ENCODE peak calls at places on chromosomes 11 and 22, in nine cellular contexts. V, N, A, S, O, T, Y, L and H are unnamed samples. For H3K4me1, the result is how much of the 10 kb centered on the place peaks cover.

GRCh38 chr11:36361901-36362391 is 65.9 kb downstream of the PRR5L start:
- DNase-seq in L (no peak), Y (no peak), V (no peak), O (no peak), N (no peak), T (no peak), A (peak), S (peak), H (no peak)

GRCh38 chr11:118605116-118605867 is 2.1 kb upstream of the PHLDB1 start:
- DNase-seq in V (peak), Y (peak), T (peak), N (peak), A (no peak), L (peak), O (no peak), S (no peak), H (no peak)

GRCh38 chr11:65850217-65851082 is 7.5 kb downstream of the CFL1 start:
- DNase-seq in S (no peak), L (no peak), A (peak), N (no peak), T (peak), O (no peak), V (no peak), Y (no peak), H (no peak)

GRCh38 chr11:43992834-43993637 is 50.6 kb downstream of the C11orf96 start:
- DNase-seq in S (no peak), Y (peak), N (no peak), V (no peak), L (peak), O (no peak), T (no peak), A (no peak), H (no peak)

GRCh38 chr11:61254403-61255025 is 13.5 kb downstream of the PGA5 start:
- DNase-seq in O (peak), N (peak), S (peak), V (no peak), L (peak), A (no peak), Y (peak), T (peak), H (peak)

GRCh38 chr22:39208013-39208680 is 36.6 kb downstream of the PDGFB start:
- DNase-seq in L (peak), S (no peak), A (no peak), V (no peak), N (no peak), O (no peak), T (no peak), Y (no peak), H (peak)

GRCh38 chr22:48251629-48252028 is 1489.2 kb downstream of the TBC1D22A start:
- DNase-seq in S (no peak), L (peak), A (no peak), O (no peak), T (no peak), V (no peak), Y (no peak), N (no peak), H (no peak)

GRCh38 chr11:9838229-9838628 is 174.4 kb downstream of the SWAP70 start:
- DNase-seq in Y (no peak), A (peak), N (no peak), V (no peak), L (no peak), S (no peak), T (no peak), O (no peak), H (no peak)

GRCh38 chr11:120153221-120153620 is 15.3 kb upstream of the TRIM29 start:
- DNase-seq in Y (no peak), N (no peak), O (no peak), L (no peak), V (no peak), A (peak), T (no peak), S (no peak), H (no peak)

GRCh38 chr11:72721689-72722049 is 30.5 kb downstream of the ARAP1 start:
- DNase-seq in N (no peak), O (no peak), Y (peak), S (no peak), L (peak), V (no peak), T (no peak), A (no peak), H (peak)

GRCh38 chr11:15770798-15771414 is 585.4 kb downstream of the SOX6 start:
- DNase-seq in A (no peak), S (peak), V (no peak), O (no peak), N (peak), T (no peak), L (no peak), Y (peak), H (no peak)

GRCh38 chr22:40525250-40525884 is 111.2 kb downstream of the MRTFA start:
- DNase-seq in T (no peak), A (no peak), L (peak), S (peak), Y (peak), V (no peak), O (peak), N (peak), H (no peak)

GRCh38 chr11:58576792-58577440 is 1.3 kb upstream of the LPXN start:
- DNase-seq in O (no peak), V (no peak), Y (no peak), S (peak), T (peak), A (peak), N (no peak), L (no peak), H (no peak)

GRCh38 chr11:46426233-46426991 is 34.8 kb upstream of the CHRM4 start:
- DNase-seq in Y (no peak), L (no peak), O (no peak), N (no peak), A (no peak), T (no peak), V (no peak), S (no peak), H (no peak)

GRCh38 chr22:22547692-22548348 is 11.2 kb downstream of the PRAME start:
- DNase-seq in V (no peak), N (no peak), S (no peak), Y (no peak), O (no peak), L (no peak), A (no peak), T (no peak), H (no peak)

GRCh38 chr11:61533401-61533800 is 24.9 kb downstream of the LRRC10B start:
- DNase-seq in T (no peak), S (no peak), V (no peak), L (no peak), Y (no peak), O (no peak), A (no peak), N (no peak), H (no peak)

GRCh38 chr11:77046060-77046501 is 11.9 kb downstream of the B3GNT6 start:
- DNase-seq in N (peak), V (no peak), Y (no peak), T (peak), S (peak), L (no peak), O (peak), A (no peak), H (no peak)

GRCh38 chr22:37121887-37122591 is 12.5 kb upstream of the TMPRSS6 start:
- DNase-seq in V (no peak), T (peak), A (peak), S (peak), N (no peak), L (peak), O (no peak), Y (no peak), H (no peak)

GRCh38 chr11:45165806-45166603 is 19.6 kb downstream of the PRDM11 start:
- DNase-seq in O (no peak), V (no peak), S (no peak), T (no peak), Y (no peak), A (no peak), N (no peak), L (peak), H (no peak)

GRCh38 chr11:87628161-87628560 is 547.1 kb downstream of the RAB38 start:
- DNase-seq in Y (no peak), A (no peak), T (no peak), N (no peak), O (no peak), S (no peak), L (no peak), V (no peak), H (no peak)

GRCh38 chr22:39254122-39254521 is 9.3 kb upstream of the PDGFB start:
- DNase-seq in A (no peak), N (no peak), T (peak), L (no peak), Y (no peak), V (no peak), S (no peak), O (no peak), H (no peak)

GRCh38 chr11:68750197-68750987 is 928 bp downstream of the TESMIN start:
- DNase-seq in O (peak), V (no peak), Y (no peak), L (peak), T (no peak), N (no peak), S (no peak), A (no peak), H (no peak)

GRCh38 chr22:47067331-47067890 is 305.0 kb downstream of the TBC1D22A start:
- DNase-seq in L (peak), Y (peak), N (no peak), T (no peak), A (no peak), S (no peak), O (no peak), V (no peak), H (no peak)

GRCh38 chr11:94018721-94019120 is 2.4 kb upstream of the HEPHL1 start:
- DNase-seq in S (no peak), L (no peak), O (no peak), V (no peak), A (no peak), T (no peak), N (no peak), Y (no peak), H (no peak)

GRCh38 chr22:40324468-40325305 is 21.6 kb upstream of the ADSL start:
- DNase-seq in Y (no peak), S (no peak), V (no peak), N (no peak), T (no peak), L (peak), A (no peak), O (no peak), H (no peak)

GRCh38 chr11:133732109-133732508 is 113.2 kb downstream of the SPATA19 start:
- DNase-seq in T (no peak), A (no peak), O (no peak), L (no peak), S (no peak), V (no peak), Y (no peak), N (no peak), H (no peak)

GRCh38 chr11:108836541-108836940 is 171.7 kb downstream of the DDX10 start:
- DNase-seq in A (no peak), L (no peak), Y (no peak), T (no peak), S (no peak), N (no peak), O (no peak), V (no peak), H (no peak)

GRCh38 chr22:37018815-37019308 is 385 bp downstream of the TST start:
- DNase-seq in N (peak), S (peak), T (peak), V (peak), Y (peak), A (no peak), L (peak), O (peak), H (peak)

GRCh38 chr11:135033545-135033944 is 621.5 kb upstream of the B3GAT1 start:
- DNase-seq in T (peak), S (peak), N (peak), L (no peak), O (no peak), Y (no peak), A (no peak), V (no peak), H (no peak)

GRCh38 chr11:65867284-65868071 is 5.1 kb downstream of the EFEMP2 start:
- DNase-seq in S (no peak), Y (peak), V (no peak), O (no peak), A (no peak), N (no peak), T (peak), L (peak), H (no peak)

GRCh38 chr11:123195182-123196059 is at the start of gene CLMP:
- DNase-seq in L (no peak), S (no peak), A (no peak), V (peak), O (peak), T (peak), Y (peak), N (peak), H (peak)

GRCh38 chr22:26781591-26781990 is 124.2 kb downstream of the MIAT start:
- DNase-seq in A (no peak), O (no peak), S (no peak), T (peak), N (peak), Y (no peak), V (no peak), L (no peak), H (no peak)

GRCh38 chr11:45379162-45379863 is 93.2 kb upstream of the SYT13 start:
- DNase-seq in S (no peak), A (no peak), V (no peak), O (no peak), L (peak), T (no peak), Y (no peak), N (no peak), H (no peak)

GRCh38 chr11:107040447-107041444 is 22.5 kb upstream of the GUCY1A2 start:
- DNase-seq in O (no peak), L (no peak), Y (no peak), N (no peak), V (no peak), S (no peak), A (no peak), T (no peak), H (no peak)

DNA sequence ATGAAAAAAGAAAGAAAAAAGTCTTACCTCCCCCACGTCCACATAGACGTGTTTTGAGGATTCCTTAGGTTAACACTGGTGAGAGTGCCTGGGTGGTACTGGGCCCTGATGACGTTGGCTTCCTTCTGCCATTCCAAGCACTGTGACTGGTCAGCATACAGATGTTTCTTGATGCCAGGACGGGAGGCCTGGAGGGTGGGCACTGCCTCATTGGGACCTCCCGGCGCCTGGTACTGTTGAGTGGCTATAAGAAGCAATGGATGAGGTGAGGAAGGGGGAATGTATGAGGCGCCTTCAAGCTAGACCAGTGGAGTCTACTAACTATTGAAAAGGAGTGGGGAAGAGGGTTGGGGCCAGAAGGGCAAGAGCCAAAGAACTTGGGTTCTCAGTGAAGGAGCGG is 45.3 kb downstream of the MICAL2 start:
- DNase-seq in V (no peak), Y (no peak), S (no peak), N (no peak), O (no peak), A (no peak), L (peak), T (no peak), H (no peak)
- H3K27ac ChIP-seq in V (no peak), Y (peak), S (no peak), N (peak), O (peak), A (no peak), L (no peak), T (peak), H (peak)

DNA sequence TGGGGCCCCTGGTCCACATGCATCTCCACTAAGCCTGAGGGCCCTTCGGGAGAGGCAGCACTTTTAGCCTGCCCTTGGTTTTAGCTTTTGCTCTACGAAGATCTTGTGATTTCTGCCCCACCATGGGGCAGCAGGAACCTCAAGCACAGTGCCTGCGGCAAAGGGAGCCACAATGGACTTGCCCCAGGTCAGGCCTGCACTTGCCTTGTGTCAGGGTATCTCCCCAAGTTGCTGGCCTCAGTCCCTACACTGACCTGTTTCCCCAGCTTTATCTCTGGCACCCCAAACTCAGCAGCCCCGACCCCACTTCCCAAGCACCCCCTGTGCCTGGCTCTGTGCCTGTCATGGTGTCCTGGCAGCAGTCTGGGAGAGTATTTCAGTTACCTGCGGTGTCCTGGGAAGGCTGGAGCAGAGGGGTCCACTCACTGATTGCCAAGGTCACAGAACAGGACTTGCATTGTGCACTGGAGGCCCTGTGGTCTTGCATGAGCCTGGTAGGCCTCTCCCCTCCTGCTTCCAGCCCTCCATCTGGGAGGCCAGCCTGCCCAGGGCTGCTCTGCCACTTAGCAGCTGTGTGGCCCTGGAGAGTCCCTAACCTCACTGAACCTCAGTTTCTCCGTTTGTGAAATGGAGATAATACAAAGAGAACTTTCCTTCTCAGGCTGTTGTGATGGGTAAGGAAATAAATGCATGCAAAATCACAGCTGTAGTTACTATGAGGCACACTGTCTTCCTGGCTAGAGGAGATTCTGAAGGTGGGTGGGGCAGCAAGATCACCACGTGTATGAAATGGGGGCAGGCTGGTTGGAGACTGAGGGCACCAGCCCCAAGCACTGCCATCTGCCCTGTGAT is 3.6 kb upstream of the AIFM3 start:
- DNase-seq in S (no peak), V (no peak), O (no peak), A (no peak), L (peak), T (peak), Y (no peak), N (no peak), H (peak)
- TF ChIP-seq CTCF in S (no peak), V (no peak), O (no peak), A (no peak), L (no peak), T (no peak), Y (no peak), N (no peak), H (no peak)

GRCh38 chr22:50269573-50270301 is 443 bp downstream of the MAPK11 start:
- DNase-seq in S (no peak), N (peak), L (peak), T (peak), O (no peak), V (no peak), A (no peak), Y (peak), H (no peak)

GRCh38 chr22:50272103-50272782 is 2.1 kb upstream of the MAPK11 start:
- DNase-seq in S (no peak), Y (no peak), T (peak), L (no peak), V (no peak), N (no peak), O (no peak), A (peak), H (no peak)

GRCh38 chr22:50270302-50271010 is at the start of gene MAPK11:
- DNase-seq in O (peak), N (peak), S (peak), Y (peak), V (peak), A (peak), T (peak), L (peak), H (no peak)

GRCh38 chr22:50271011-50271394 is 823 bp upstream of the MAPK11 start:
- DNase-seq in S (no peak), L (no peak), O (no peak), T (no peak), N (no peak), Y (no peak), V (no peak), A (no peak), H (no peak)

DNA sequence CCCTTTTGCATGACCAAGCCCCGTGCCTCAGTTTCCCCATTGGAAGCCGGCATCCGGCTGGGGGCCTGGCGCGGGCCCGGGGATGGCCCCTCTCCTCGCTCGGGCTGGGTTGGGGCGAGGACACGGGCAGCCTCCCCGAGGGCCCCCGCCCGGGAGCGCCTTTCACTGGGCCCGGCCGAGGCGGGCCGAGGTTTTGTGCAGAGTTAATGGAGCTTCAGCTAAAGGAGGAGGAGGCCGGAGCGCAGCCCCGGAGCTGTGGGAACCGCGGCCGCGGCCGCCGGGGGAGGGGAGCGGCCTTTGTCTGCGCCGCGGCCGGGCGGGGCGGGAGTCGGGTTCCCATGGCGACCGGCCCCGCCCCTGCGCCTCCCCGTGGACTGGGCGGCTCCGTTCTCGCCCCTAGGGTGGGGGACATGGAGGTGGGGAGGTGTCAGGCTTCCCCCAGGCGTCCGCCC is 1.4 kb upstream of the MAPK11 start:
- DNase-seq in S (peak), V (no peak), O (peak), L (peak), T (peak), N (peak), Y (peak), A (no peak), H (peak)
- H3K4me1 ChIP-seq in S (under half), V (under half), O (under half), L (under half), T (under half), N (under half), Y (half or more), A (under half), H (half or more)

GRCh38 chr22:46036558-46037408 is 59.8 kb upstream of the WNT7B start:
- DNase-seq in Y (no peak), L (peak), O (peak), A (peak), T (peak), V (no peak), S (peak), N (peak), H (no peak)

GRCh38 chr22:46038174-46038487 is 61.2 kb upstream of the WNT7B start:
- DNase-seq in N (no peak), L (no peak), V (no peak), O (no peak), T (no peak), S (no peak), A (no peak), Y (no peak), H (no peak)

GRCh38 chr22:46033256-46034200 is 56.6 kb upstream of the WNT7B start:
- DNase-seq in N (no peak), Y (no peak), O (no peak), L (peak), A (no peak), T (no peak), S (no peak), V (no peak), H (no peak)

GRCh38 chr22:46035380-46035741 is 58.4 kb upstream of the WNT7B start:
- DNase-seq in V (no peak), A (no peak), O (no peak), L (no peak), T (no peak), Y (no peak), S (no peak), N (no peak), H (no peak)

GRCh38 chr22:46035742-46036557 is 59.0 kb upstream of the WNT7B start:
- DNase-seq in V (peak), N (peak), O (peak), A (peak), S (peak), L (peak), Y (peak), T (peak), H (peak)
- H3K27ac ChIP-seq in V (peak), N (peak), O (peak), A (peak), S (peak), L (peak), Y (peak), T (peak), H (peak)

GRCh38 chr11:2398664-2399355 is 1.7 kb upstream of the TSSC4 start:
- DNase-seq in O (no peak), S (no peak), T (peak), A (no peak), Y (no peak), V (no peak), N (no peak), L (no peak), H (no peak)
- TF ChIP-seq CTCF in O (no peak), S (no peak), T (peak), A (no peak), Y (peak), V (no peak), N (no peak), L (no peak), H (no peak)